ENCODE peak calls at places on chromosomes 7 and 10, in five cellular contexts. L is GM12878, Q is GM12891, W is K562, K is HepG2. N is an unnamed sample.

GRCh38 chr10:99172130-99172738 is 63.4 kb downstream of the HPSE2 start:
- DNase-seq in Q (no peak), W (peak; percentile 23), L (no peak), K (peak; percentile 32), N (no peak)

GRCh38 chr10:128793726-128794655 is 667.8 kb upstream of the MKI67 start:
- DNase-seq in Q (no peak), L (no peak), K (no peak), W (no peak), N (no peak)

GRCh38 chr10:1418031-1418550 is 319.2 kb downstream of the ADARB2 start:
- DNase-seq in K (no peak), L (no peak), Q (no peak), W (no peak), N (no peak)

GRCh38 chr10:5506751-5507648 is 7.6 kb upstream of the CALML5 start:
- DNase-seq in Q (no peak), W (no peak), K (no peak), L (no peak), N (no peak)

GRCh38 chr7:5396542-5396941 is 27.1 kb downstream of the TNRC18 start:
- DNase-seq in Q (peak; percentile 82), L (peak; percentile 23), K (no peak), W (no peak), N (peak; percentile 68)

GRCh38 chr10:74598891-74599566 is 227.4 kb upstream of the KAT6B start:
- DNase-seq in W (no peak), Q (no peak), L (peak; percentile 78), K (no peak), N (no peak)

GRCh38 chr10:122682522-122682921 is 17.1 kb downstream of the C10orf120 start:
- DNase-seq in Q (no peak), W (no peak), K (no peak), L (no peak), N (no peak)

GRCh38 chr10:14532473-14533251 is 201.9 kb upstream of the FRMD4A start:
- DNase-seq in Q (no peak), W (no peak), L (no peak), K (peak; percentile 95), N (no peak)

GRCh38 chr10:31317652-31318381 is 1.2 kb upstream of the ZEB1 start:
- DNase-seq in Q (no peak), W (peak; percentile 38), K (no peak), L (no peak), N (no peak)

GRCh38 chr10:117545141-117546019 is 2.8 kb downstream of the EMX2 start:
- DNase-seq in L (no peak), Q (no peak), W (no peak), K (no peak), N (no peak)

GRCh38 chr10:92696606-92697383 is 7.0 kb downstream of the HHEX start:
- DNase-seq in W (peak; percentile 25), Q (no peak), L (no peak), K (peak; percentile 62), N (no peak)
- TF ChIP-seq POLR2AphosphoS5 in W (no peak), Q (no peak), L (no peak), K (no peak), N (no peak)

GRCh38 chr7:158424531-158424930 is 163.1 kb downstream of the PTPRN2 start:
- DNase-seq in L (no peak), Q (no peak), W (no peak), K (no peak), N (no peak)

GRCh38 chr7:158424011-158424410 is 163.6 kb downstream of the PTPRN2 start:
- DNase-seq in Q (no peak), W (no peak), L (no peak), K (no peak), N (no peak)

GRCh38 chr7:158422551-158423189 is 165.0 kb downstream of the PTPRN2 start:
- DNase-seq in Q (no peak), K (no peak), L (no peak), W (peak; percentile 58), N (no peak)

GRCh38 chr7:158421394-158421793 is 166.2 kb downstream of the PTPRN2 start:
- DNase-seq in Q (no peak), W (no peak), L (no peak), K (no peak), N (no peak)

DNA sequence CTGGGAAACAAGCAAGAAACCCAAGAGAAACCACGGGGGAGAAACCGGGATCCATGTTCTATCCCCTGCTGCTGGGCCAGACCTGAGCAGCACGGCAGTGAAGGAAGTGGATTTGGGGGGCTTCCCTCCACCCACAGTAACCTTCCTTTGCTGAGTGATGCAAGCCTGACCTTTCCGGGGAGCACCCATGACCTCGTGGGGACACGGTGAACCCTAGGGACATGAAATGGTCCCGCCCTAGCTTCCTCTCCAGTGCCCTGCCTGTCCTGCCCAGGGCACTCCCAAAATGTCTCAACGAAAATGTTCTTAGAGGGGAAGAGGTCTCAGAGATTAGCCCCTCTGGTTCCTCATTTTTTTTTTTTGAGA is 164.4 kb downstream of the PTPRN2 start:
- DNase-seq in W (no peak), L (no peak), K (no peak), Q (no peak), N (no peak)
- TF ChIP-seq TAF1 in W (no peak), L (no peak), K (no peak), Q (no peak), N (no peak)

DNA sequence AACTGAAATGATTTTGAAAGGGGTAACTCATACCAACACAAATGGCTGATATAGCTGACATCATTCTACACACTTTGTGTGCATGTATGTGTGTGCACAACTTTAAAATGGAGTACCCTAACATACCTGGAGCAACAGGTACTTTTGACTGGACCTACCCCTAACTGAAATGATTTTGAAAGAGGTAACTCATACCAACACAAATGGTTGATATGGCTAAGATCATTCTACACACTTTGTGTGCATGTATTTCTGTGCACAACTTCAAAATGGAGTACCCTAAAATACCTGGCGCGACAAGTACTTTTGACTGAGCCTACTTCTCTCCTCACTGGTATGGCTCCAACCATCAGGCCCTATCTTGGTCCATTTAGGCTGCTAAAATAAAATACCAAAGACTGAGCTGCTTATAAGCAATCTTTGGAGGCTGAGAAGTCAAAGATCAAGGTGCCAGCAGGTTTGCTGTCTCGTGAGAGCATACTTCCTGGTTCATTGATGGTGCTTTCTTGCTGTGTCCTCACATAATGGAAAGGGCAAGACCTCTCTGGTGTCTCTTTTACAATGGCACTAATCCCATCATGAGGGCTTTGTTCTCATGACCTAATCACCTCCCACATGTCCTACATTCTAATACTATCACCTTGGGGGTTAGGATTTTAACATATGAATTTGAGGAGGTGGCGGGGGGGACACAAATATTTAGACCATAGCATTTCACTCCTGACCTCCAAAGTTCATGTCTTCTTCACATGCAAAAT is 173.3 kb downstream of the CFTR start:
- DNase-seq in Q (no peak), K (no peak), W (no peak), L (no peak), N (no peak)
- TF ChIP-seq POLR2A in Q (no peak), K (no peak), W (no peak), L (no peak), N (no peak)

GRCh38 chr7:94277236-94277635 is 117.5 kb upstream of the COL1A2 start:
- DNase-seq in W (no peak), L (no peak), K (no peak), Q (no peak), N (no peak)

GRCh38 chr7:94274828-94275227 is 119.9 kb upstream of the COL1A2 start:
- DNase-seq in W (no peak), L (no peak), Q (no peak), K (no peak), N (no peak)

GRCh38 chr7:94276797-94277196 is 117.9 kb upstream of the COL1A2 start:
- DNase-seq in Q (no peak), W (no peak), L (no peak), K (no peak), N (no peak)

GRCh38 chr7:94272821-94273583 is 121.7 kb upstream of the COL1A2 start:
- DNase-seq in L (no peak), Q (no peak), W (no peak), K (no peak), N (no peak)

GRCh38 chr7:94276046-94276445 is 118.6 kb upstream of the COL1A2 start:
- DNase-seq in W (no peak), Q (no peak), L (no peak), K (no peak), N (no peak)
- TF ChIP-seq POLR2AphosphoS5 in W (no peak), Q (no peak), L (no peak), K (no peak), N (no peak)

GRCh38 chr10:47260505-47261111 is 39.4 kb upstream of the GDF10 start:
- DNase-seq in L (no peak), Q (no peak), W (no peak), K (no peak), N (no peak)

GRCh38 chr10:47262606-47263295 is 37.2 kb upstream of the GDF10 start:
- DNase-seq in Q (no peak), W (no peak), K (peak; percentile 38), L (no peak), N (no peak)

GRCh38 chr10:47259521-47259920 is 40.5 kb upstream of the GDF10 start:
- DNase-seq in W (no peak), Q (no peak), K (no peak), L (no peak), N (no peak)

GRCh38 chr10:47261121-47261520 is 38.9 kb upstream of the GDF10 start:
- DNase-seq in Q (peak; percentile 41), L (peak; percentile 82), W (no peak), K (no peak), N (peak; percentile 33)

GRCh38 chr10:47261556-47261955 is 38.4 kb upstream of the GDF10 start:
- DNase-seq in L (no peak), W (no peak), Q (no peak), K (no peak), N (no peak)
- TF ChIP-seq TAF1 in L (no peak), W (no peak), Q (no peak), K (no peak), N (no peak)

DNA sequence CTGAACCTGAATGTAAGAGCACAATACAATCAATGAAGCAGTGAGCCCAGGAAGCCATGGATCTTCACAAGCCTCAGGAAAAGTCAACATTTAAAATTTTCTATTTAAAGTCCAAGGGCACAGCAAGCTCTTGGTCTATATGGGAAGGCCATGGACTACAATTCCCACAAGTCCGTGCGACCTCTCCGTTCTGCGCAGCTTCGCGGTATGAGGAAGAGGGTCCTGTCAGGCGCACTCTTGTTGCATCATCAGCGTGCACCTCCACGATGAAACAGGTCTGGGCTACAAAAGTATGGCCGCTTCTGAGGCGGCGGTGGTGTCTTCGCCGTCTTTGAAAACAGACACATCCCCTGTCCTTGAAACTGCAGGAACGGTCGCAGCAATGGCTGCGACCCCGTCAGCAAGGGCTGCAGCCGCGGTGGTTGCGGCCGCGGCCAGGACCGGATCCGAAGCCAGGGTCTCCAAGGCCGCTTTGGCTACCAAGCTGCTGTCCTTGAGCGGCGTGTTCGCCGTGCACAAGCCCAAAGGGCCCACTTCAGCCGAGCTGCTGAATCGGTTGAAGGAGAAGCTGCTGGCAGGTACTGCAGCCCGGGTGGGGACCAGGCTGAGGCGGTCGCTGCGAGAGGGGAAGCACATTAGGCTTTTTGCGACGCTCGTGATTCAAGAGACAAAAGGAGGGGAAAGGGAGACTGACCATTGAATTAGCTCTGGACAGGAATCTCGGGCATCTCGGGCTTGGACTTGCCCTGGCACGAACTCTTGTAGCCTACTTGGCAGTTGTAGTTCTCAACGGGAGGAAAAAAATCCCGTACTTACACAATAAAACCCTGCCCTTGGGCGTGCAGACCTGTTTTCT is at the start of gene TRUB1:
- DNase-seq in L (peak; percentile 76), K (peak; percentile 98), Q (peak; percentile 72), W (peak; percentile 77), N (peak; percentile 61)
- TF ChIP-seq POLR2A in L (peak; percentile 88), K (peak; percentile 89), Q (peak; percentile 93), W (peak; percentile 86), N (peak; percentile 84)